ENCODE peak calls at places on chromosomes 11 and 22, in four cellular contexts. One of them, this sample, is unnamed.

GRCh38 chr11:91790346-91790745 is 434.3 kb upstream of the FAT3 start:
- DNase-seq in mucosa of gallbladder: no peak
- DNase-seq in islet precursor cell: peak
- DNase-seq in HepG2: no peak
- DNase-seq in this sample: no peak

GRCh38 chr11:63901660-63902059 is 15.3 kb downstream of the RCOR2 start:
- DNase-seq in HepG2: no peak
- DNase-seq in islet precursor cell: no peak
- DNase-seq in mucosa of gallbladder: no peak
- DNase-seq in this sample: no peak

GRCh38 chr11:110866081-110866480 is 153.8 kb upstream of the ARHGAP20 start:
- DNase-seq in islet precursor cell: peak
- DNase-seq in HepG2: no peak
- DNase-seq in mucosa of gallbladder: no peak
- DNase-seq in this sample: no peak

GRCh38 chr22:25508161-25508560 is 56.3 kb upstream of the GRK3 start:
- DNase-seq in HepG2: no peak
- DNase-seq in islet precursor cell: no peak
- DNase-seq in mucosa of gallbladder: no peak
- DNase-seq in this sample: no peak

GRCh38 chr22:45341503-45341902 is 31.8 kb downstream of the FAM118A start:
- DNase-seq in mucosa of gallbladder: no peak
- DNase-seq in islet precursor cell: no peak
- DNase-seq in HepG2: no peak
- DNase-seq in this sample: peak

GRCh38 chr11:120180571-120181445 is 30.0 kb upstream of the OAF start:
- DNase-seq in HepG2: peak
- DNase-seq in islet precursor cell: peak
- DNase-seq in mucosa of gallbladder: peak
- DNase-seq in this sample: no peak

GRCh38 chr11:8222820-8223512 is 40.7 kb downstream of the LMO1 start:
- DNase-seq in mucosa of gallbladder: no peak
- DNase-seq in HepG2: no peak
- DNase-seq in islet precursor cell: peak
- DNase-seq in this sample: no peak

GRCh38 chr11:122085264-122085663 is 30.8 kb downstream of the BLID start:
- DNase-seq in islet precursor cell: no peak
- DNase-seq in HepG2: no peak
- DNase-seq in mucosa of gallbladder: no peak
- DNase-seq in this sample: no peak

GRCh38 chr22:50600541-50600940 is at the start of gene MAPK8IP2:
- DNase-seq in HepG2: no peak
- DNase-seq in islet precursor cell: peak
- DNase-seq in mucosa of gallbladder: no peak
- DNase-seq in this sample: peak

GRCh38 chr11:133955091-133955846 is 1.5 kb downstream of the IGSF9B start:
- DNase-seq in HepG2: no peak
- DNase-seq in mucosa of gallbladder: peak
- DNase-seq in islet precursor cell: no peak
- DNase-seq in this sample: peak

GRCh38 chr11:121250843-121251242 is 41.7 kb upstream of the SC5D start:
- DNase-seq in islet precursor cell: no peak
- DNase-seq in HepG2: no peak
- DNase-seq in mucosa of gallbladder: no peak
- DNase-seq in this sample: no peak

GRCh38 chr11:121965330-121965729 is 150.7 kb downstream of the BLID start:
- DNase-seq in HepG2: no peak
- DNase-seq in mucosa of gallbladder: no peak
- DNase-seq in islet precursor cell: peak
- DNase-seq in this sample: no peak

GRCh38 chr22:44495629-44496028 is 2.4 kb downstream of the RTL6 start:
- DNase-seq in mucosa of gallbladder: no peak
- DNase-seq in islet precursor cell: no peak
- DNase-seq in HepG2: no peak
- DNase-seq in this sample: no peak

GRCh38 chr11:59186130-59186594 is 14.2 kb downstream of the DTX4 start:
- DNase-seq in mucosa of gallbladder: peak
- DNase-seq in HepG2: peak
- DNase-seq in islet precursor cell: peak
- DNase-seq in this sample: peak

This sample was measured in thyroid gland.